ENCODE peak calls at places on chromosomes 13 and 19, in four cellular contexts. One of them, this sample, is unnamed. For H3K9me3 and H3K4me1, the result is how much of the 10 kb centered on the place peaks cover.

GRCh38 chr19:49953376-49953775 is 7.6 kb downstream of the SIGLEC11 start:
- DNase-seq in left lung: no peak
- DNase-seq in stomach: no peak
- DNase-seq in keratinocyte: no peak
- DNase-seq in this sample: no peak

GRCh38 chr13:28505543-28506135 is 10.7 kb upstream of the FLT1 start:
- DNase-seq in left lung: no peak
- DNase-seq in stomach: no peak
- DNase-seq in keratinocyte: no peak
- DNase-seq in this sample: no peak

GRCh38 chr13:41541142-41541938 is 84.0 kb downstream of the RGCC start:
- DNase-seq in left lung: no peak
- DNase-seq in stomach: no peak
- DNase-seq in keratinocyte: no peak
- DNase-seq in this sample: no peak

GRCh38 chr13:59906413-59907027 is 257.2 kb downstream of the DIAPH3 start:
- DNase-seq in left lung: no peak
- DNase-seq in stomach: no peak
- DNase-seq in keratinocyte: no peak
- DNase-seq in this sample: no peak

GRCh38 chr19:46100344-46100743 is 24.1 kb downstream of the IGFL3 start:
- DNase-seq in left lung: no peak
- DNase-seq in stomach: no peak
- DNase-seq in keratinocyte: no peak
- DNase-seq in this sample: no peak

GRCh38 chr19:50300814-50301606 is 28.2 kb downstream of the KCNC3 start:
- DNase-seq in left lung: no peak
- DNase-seq in stomach: no peak
- DNase-seq in keratinocyte: no peak
- DNase-seq in this sample: peak

GRCh38 chr19:33446918-33447293 is 73.4 kb downstream of the CEBPG start:
- DNase-seq in left lung: peak
- DNase-seq in stomach: no peak
- DNase-seq in keratinocyte: no peak
- DNase-seq in this sample: no peak

GRCh38 chr13:110471156-110471832 is 90.2 kb downstream of the RAB20 start:
- DNase-seq in left lung: no peak
- DNase-seq in stomach: no peak
- DNase-seq in keratinocyte: no peak
- DNase-seq in this sample: no peak

GRCh38 chr13:48575014-48575413 is 42.1 kb upstream of the RCBTB2 start:
- DNase-seq in left lung: no peak
- DNase-seq in stomach: no peak
- DNase-seq in keratinocyte: no peak
- DNase-seq in this sample: no peak

GRCh38 chr19:14804755-14805154 is 26.4 kb upstream of the ADGRE2 start:
- DNase-seq in left lung: no peak
- DNase-seq in stomach: no peak
- DNase-seq in keratinocyte: no peak
- DNase-seq in this sample: no peak

GRCh38 chr19:4712771-4713170 is 10.9 kb downstream of the DPP9 start:
- DNase-seq in left lung: no peak
- DNase-seq in stomach: no peak
- DNase-seq in keratinocyte: no peak
- DNase-seq in this sample: no peak

GRCh38 chr19:49712397-49712859 is 21.5 kb downstream of the CPT1C start:
- DNase-seq in left lung: no peak
- DNase-seq in stomach: no peak
- DNase-seq in keratinocyte: no peak
- DNase-seq in this sample: no peak

DNA sequence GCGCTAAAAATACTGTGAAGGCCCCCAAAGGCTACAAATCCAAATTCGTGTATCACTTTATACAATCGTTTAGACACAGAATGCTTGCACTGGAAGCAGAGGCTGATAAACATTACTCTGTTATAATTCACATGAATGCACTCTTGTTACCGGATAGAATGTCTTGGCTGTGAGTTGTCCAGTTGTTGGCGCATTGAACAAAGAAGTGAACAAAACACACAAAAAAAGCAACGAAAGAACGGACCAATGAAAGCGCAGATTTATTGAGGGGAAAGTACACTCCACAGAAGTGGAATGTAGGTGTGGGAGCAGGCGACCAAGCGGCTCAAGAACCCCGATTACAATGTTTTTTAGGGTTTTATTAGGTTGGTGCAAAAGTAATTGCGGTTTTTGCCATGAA is 529 bp upstream of the ZNF418 start:
- DNase-seq in left lung: no peak
- DNase-seq in stomach: no peak
- DNase-seq in keratinocyte: no peak
- DNase-seq in this sample: no peak
- H3K9me3 ChIP-seq in left lung: under half
- H3K9me3 ChIP-seq in stomach: under half
- H3K9me3 ChIP-seq in keratinocyte: under half
- H3K9me3 ChIP-seq in this sample: under half

GRCh38 chr13:113472355-113473025 is 18.0 kb downstream of the DCUN1D2 start:
- DNase-seq in left lung: no peak
- DNase-seq in stomach: no peak
- DNase-seq in keratinocyte: no peak
- DNase-seq in this sample: no peak

GRCh38 chr13:113470073-113470472 is 16.8 kb upstream of the ADPRHL1 start:
- DNase-seq in left lung: no peak
- DNase-seq in stomach: no peak
- DNase-seq in keratinocyte: no peak
- DNase-seq in this sample: no peak

GRCh38 chr13:113474179-113474578 is 16.3 kb downstream of the DCUN1D2 start:
- DNase-seq in left lung: no peak
- DNase-seq in stomach: no peak
- DNase-seq in keratinocyte: no peak
- DNase-seq in this sample: no peak

GRCh38 chr13:113469582-113469981 is 16.3 kb upstream of the ADPRHL1 start:
- DNase-seq in left lung: no peak
- DNase-seq in stomach: no peak
- DNase-seq in keratinocyte: no peak
- DNase-seq in this sample: no peak

DNA sequence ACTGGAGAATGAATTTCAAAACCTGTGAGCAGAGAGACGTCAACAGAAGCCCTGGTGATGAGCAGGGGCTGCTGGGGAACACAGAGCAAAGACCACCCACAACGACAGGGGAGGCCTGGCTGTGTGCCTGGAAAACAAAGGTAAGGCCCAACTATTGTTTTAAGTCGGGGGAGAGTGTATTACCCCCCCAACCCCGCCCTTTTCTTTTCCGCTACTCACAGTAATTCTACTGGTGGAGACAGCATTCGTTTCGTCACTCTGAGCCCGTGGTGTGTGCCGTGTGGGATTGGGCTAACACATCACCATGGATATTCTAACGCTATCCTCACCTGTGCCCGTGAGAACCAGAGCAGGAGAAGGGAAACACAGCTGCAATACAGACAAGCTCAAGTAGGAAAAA is 18.6 kb upstream of the ADPRHL1 start:
- DNase-seq in left lung: no peak
- DNase-seq in stomach: no peak
- DNase-seq in keratinocyte: no peak
- DNase-seq in this sample: no peak
- H3K4me3 ChIP-seq in left lung: no peak
- H3K4me3 ChIP-seq in stomach: no peak
- H3K4me3 ChIP-seq in keratinocyte: no peak
- H3K4me3 ChIP-seq in this sample: no peak

GRCh38 chr19:43362745-43363144 is 9.3 kb downstream of the CD177 start:
- DNase-seq in left lung: no peak
- DNase-seq in stomach: no peak
- DNase-seq in keratinocyte: no peak
- DNase-seq in this sample: no peak
- H3K4me1 ChIP-seq in left lung: under half
- H3K4me1 ChIP-seq in stomach: under half
- H3K4me1 ChIP-seq in keratinocyte: under half
- H3K4me1 ChIP-seq in this sample: under half

GRCh38 chr19:58166268-58166667 is 15.7 kb upstream of the ZNF329 start:
- DNase-seq in left lung: no peak
- DNase-seq in stomach: no peak
- DNase-seq in keratinocyte: no peak
- DNase-seq in this sample: no peak

GRCh38 chr19:58170860-58171259 is 12.0 kb upstream of the ZNF274 start:
- DNase-seq in left lung: no peak
- DNase-seq in stomach: no peak
- DNase-seq in keratinocyte: no peak
- DNase-seq in this sample: no peak

DNA sequence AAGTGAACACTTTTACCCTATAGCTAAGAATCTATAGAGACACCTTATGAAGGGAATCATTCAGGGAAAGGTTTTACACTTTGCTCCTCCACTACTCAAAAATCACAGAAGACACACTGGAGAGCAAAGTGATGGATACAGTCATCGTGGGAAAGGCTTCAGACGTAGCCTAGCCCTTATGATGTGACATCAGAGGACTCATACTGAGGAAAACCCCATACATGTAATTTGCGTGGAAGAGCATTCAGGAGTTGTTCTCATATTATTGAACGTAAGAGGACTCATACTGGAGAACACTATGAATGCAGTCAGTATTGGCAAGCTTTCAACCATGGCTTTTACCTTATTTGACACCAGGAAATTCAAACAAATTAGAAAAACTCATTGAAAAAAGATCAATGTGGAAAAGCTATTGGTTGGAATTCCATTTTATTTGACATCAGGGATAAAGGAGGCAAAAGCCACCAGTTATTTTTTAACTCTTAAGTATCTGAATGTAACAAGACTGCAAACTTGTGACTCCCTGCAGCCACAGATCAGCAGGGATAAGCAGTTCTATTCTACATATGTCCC is 16.1 kb upstream of the ZNF274 start:
- DNase-seq in left lung: no peak
- DNase-seq in stomach: no peak
- DNase-seq in keratinocyte: no peak
- DNase-seq in this sample: no peak
- H3K9me3 ChIP-seq in left lung: under half
- H3K9me3 ChIP-seq in stomach: under half
- H3K9me3 ChIP-seq in keratinocyte: under half
- H3K9me3 ChIP-seq in this sample: under half

DNA sequence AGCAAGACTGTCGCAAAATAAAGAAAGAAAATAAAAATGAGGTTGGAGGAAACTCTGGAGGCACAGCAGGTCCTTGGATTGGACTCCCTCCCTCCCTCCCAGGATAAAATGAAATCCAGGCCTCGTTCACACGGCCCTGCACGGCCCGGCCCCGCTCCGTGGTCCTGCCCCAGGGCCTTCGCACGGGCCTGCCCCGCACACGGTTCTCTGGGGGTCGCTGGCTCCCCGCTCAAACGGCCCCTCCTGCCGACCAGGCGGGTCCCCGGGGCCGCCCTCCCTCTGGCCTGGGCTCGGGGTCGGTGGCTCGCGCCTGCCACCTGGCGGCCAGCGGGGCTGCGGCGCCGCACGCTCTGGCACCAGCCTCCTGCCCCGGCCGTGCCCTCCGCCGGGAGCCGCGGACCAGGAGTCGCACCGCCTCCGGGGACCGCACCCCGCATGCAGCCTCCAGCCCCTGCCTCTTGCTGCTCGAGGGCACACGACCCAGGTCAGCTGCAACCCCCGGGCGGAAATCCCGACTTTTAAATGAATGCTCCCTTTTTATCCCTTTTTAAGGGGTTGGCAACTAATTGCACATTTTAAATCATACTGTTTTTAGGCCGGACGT is 1.5 kb upstream of the WDR18 start:
- DNase-seq in left lung: peak
- DNase-seq in stomach: peak
- DNase-seq in keratinocyte: no peak
- DNase-seq in this sample: peak
- H3K4me3 ChIP-seq in left lung: peak
- H3K4me3 ChIP-seq in stomach: peak
- H3K4me3 ChIP-seq in keratinocyte: no peak
- H3K4me3 ChIP-seq in this sample: peak